ENCODE peak calls at places on chromosomes 11 and 22, in eight cellular contexts. One of them, this sample, is unnamed.
A peak's percentile ranks its signal among the peaks of the same experiment; 100 is the strongest.

GRCh38 chr11:121996574-121996973 is 119.4 kb downstream of the BLID start:
- DNase-seq in thyroid gland: no peak
- DNase-seq in body of pancreas: no peak
- DNase-seq in uterus: no peak
- DNase-seq in K562: no peak
- DNase-seq in transverse colon: no peak
- DNase-seq in adrenal gland: no peak
- DNase-seq in A549: no peak
- DNase-seq in this sample: no peak

GRCh38 chr22:38317237-38317994 is at the start of gene CSNK1E:
- DNase-seq in transverse colon: peak; percentile 86
- DNase-seq in adrenal gland: peak; percentile 86
- DNase-seq in body of pancreas: peak; percentile 85
- DNase-seq in A549: peak; percentile 44
- DNase-seq in thyroid gland: peak; percentile 82
- DNase-seq in K562: peak; percentile 84
- DNase-seq in uterus: peak; percentile 83
- DNase-seq in this sample: peak; percentile 86

GRCh38 chr11:76524919-76525318 is 80.1 kb downstream of the EMSY start:
- DNase-seq in thyroid gland: peak; percentile 69
- DNase-seq in uterus: peak; percentile 24
- DNase-seq in body of pancreas: peak; percentile 70
- DNase-seq in transverse colon: no peak
- DNase-seq in K562: no peak
- DNase-seq in A549: peak; percentile 16
- DNase-seq in adrenal gland: no peak
- DNase-seq in this sample: no peak

GRCh38 chr11:122248130-122248529 is 132.1 kb upstream of the BLID start:
- DNase-seq in adrenal gland: no peak
- DNase-seq in thyroid gland: peak; percentile 73
- DNase-seq in K562: no peak
- DNase-seq in body of pancreas: peak; percentile 88
- DNase-seq in A549: no peak
- DNase-seq in transverse colon: no peak
- DNase-seq in uterus: no peak
- DNase-seq in this sample: no peak

GRCh38 chr11:119697882-119698281 is 31.1 kb downstream of the NECTIN1 start:
- DNase-seq in uterus: no peak
- DNase-seq in K562: no peak
- DNase-seq in transverse colon: no peak
- DNase-seq in body of pancreas: no peak
- DNase-seq in thyroid gland: no peak
- DNase-seq in adrenal gland: no peak
- DNase-seq in A549: no peak
- DNase-seq in this sample: no peak

GRCh38 chr22:26330971-26331625 is 98.0 kb upstream of the ASPHD2 start:
- DNase-seq in transverse colon: peak; percentile 64
- DNase-seq in K562: peak; percentile 88
- DNase-seq in body of pancreas: peak; percentile 73
- DNase-seq in uterus: no peak
- DNase-seq in thyroid gland: peak; percentile 46
- DNase-seq in adrenal gland: peak; percentile 81
- DNase-seq in A549: peak; percentile 44
- DNase-seq in this sample: peak; percentile 38

GRCh38 chr11:100709233-100709999 is 22.3 kb downstream of the ARHGAP42 start:
- DNase-seq in transverse colon: no peak
- DNase-seq in A549: no peak
- DNase-seq in uterus: no peak
- DNase-seq in thyroid gland: no peak
- DNase-seq in adrenal gland: no peak
- DNase-seq in K562: peak; percentile 22
- DNase-seq in body of pancreas: no peak
- DNase-seq in this sample: no peak

GRCh38 chr22:21909871-21910270 is 42.4 kb upstream of the MAPK1 start:
- DNase-seq in A549: no peak
- DNase-seq in body of pancreas: no peak
- DNase-seq in adrenal gland: no peak
- DNase-seq in uterus: no peak
- DNase-seq in thyroid gland: no peak
- DNase-seq in transverse colon: no peak
- DNase-seq in K562: peak; percentile 46
- DNase-seq in this sample: no peak

GRCh38 chr11:34261095-34261494 is 96.7 kb downstream of the ABTB2 start:
- DNase-seq in K562: no peak
- DNase-seq in thyroid gland: no peak
- DNase-seq in transverse colon: no peak
- DNase-seq in body of pancreas: no peak
- DNase-seq in adrenal gland: no peak
- DNase-seq in uterus: no peak
- DNase-seq in A549: no peak
- DNase-seq in this sample: no peak

GRCh38 chr11:67571443-67571842 is 12.2 kb upstream of the GSTP1 start:
- DNase-seq in transverse colon: no peak
- DNase-seq in K562: no peak
- DNase-seq in thyroid gland: no peak
- DNase-seq in A549: no peak
- DNase-seq in uterus: no peak
- DNase-seq in body of pancreas: no peak
- DNase-seq in adrenal gland: no peak
- DNase-seq in this sample: no peak

GRCh38 chr11:44269369-44270351 is 40.3 kb downstream of the ALX4 start:
- DNase-seq in uterus: peak; percentile 63
- DNase-seq in A549: no peak
- DNase-seq in body of pancreas: no peak
- DNase-seq in K562: peak; percentile 93
- DNase-seq in adrenal gland: no peak
- DNase-seq in transverse colon: no peak
- DNase-seq in thyroid gland: no peak
- DNase-seq in this sample: peak; percentile 37
- H3K4me3 ChIP-seq in uterus: peak overlapping the region; percentile 7
- H3K4me3 ChIP-seq in A549: no peak overlapping the region
- H3K4me3 ChIP-seq in body of pancreas: no peak overlapping the region
- H3K4me3 ChIP-seq in K562: peak overlapping the region; percentile 11
- H3K4me3 ChIP-seq in adrenal gland: no peak overlapping the region
- H3K4me3 ChIP-seq in transverse colon: no peak overlapping the region
- H3K4me3 ChIP-seq in thyroid gland: no peak overlapping the region
- H3K4me3 ChIP-seq in this sample: no peak overlapping the region

GRCh38 chr22:49676783-49677494 is 150.7 kb downstream of the BRD1 start:
- DNase-seq in body of pancreas: no peak
- DNase-seq in adrenal gland: no peak
- DNase-seq in A549: no peak
- DNase-seq in transverse colon: no peak
- DNase-seq in thyroid gland: no peak
- DNase-seq in uterus: peak; percentile 4
- DNase-seq in K562: no peak
- DNase-seq in this sample: peak; percentile 40

GRCh38 chr22:49678842-49679170 is 148.9 kb downstream of the BRD1 start:
- DNase-seq in body of pancreas: no peak
- DNase-seq in adrenal gland: no peak
- DNase-seq in transverse colon: no peak
- DNase-seq in A549: no peak
- DNase-seq in uterus: peak; percentile 6
- DNase-seq in thyroid gland: no peak
- DNase-seq in K562: no peak
- DNase-seq in this sample: no peak

GRCh38 chr22:49676230-49676629 is 151.4 kb downstream of the BRD1 start:
- DNase-seq in transverse colon: no peak
- DNase-seq in body of pancreas: no peak
- DNase-seq in K562: no peak
- DNase-seq in uterus: no peak
- DNase-seq in adrenal gland: no peak
- DNase-seq in thyroid gland: no peak
- DNase-seq in A549: no peak
- DNase-seq in this sample: no peak

GRCh38 chr22:49677495-49677889 is 150.2 kb downstream of the BRD1 start:
- DNase-seq in body of pancreas: no peak
- DNase-seq in K562: no peak
- DNase-seq in A549: no peak
- DNase-seq in adrenal gland: no peak
- DNase-seq in thyroid gland: no peak
- DNase-seq in uterus: peak; percentile 6
- DNase-seq in transverse colon: no peak
- DNase-seq in this sample: no peak

GRCh38 chr22:49678137-49678841 is 149.4 kb downstream of the BRD1 start:
- DNase-seq in K562: no peak
- DNase-seq in A549: no peak
- DNase-seq in body of pancreas: no peak
- DNase-seq in adrenal gland: no peak
- DNase-seq in transverse colon: no peak
- DNase-seq in uterus: no peak
- DNase-seq in thyroid gland: no peak
- DNase-seq in this sample: no peak
- TF ChIP-seq POLR2A in K562: no peak
- TF ChIP-seq POLR2A in A549: no peak
- TF ChIP-seq POLR2A in body of pancreas: no peak
- TF ChIP-seq POLR2A in adrenal gland: no peak
- TF ChIP-seq POLR2A in transverse colon: no peak
- TF ChIP-seq POLR2A in uterus: no peak
- TF ChIP-seq POLR2A in thyroid gland: no peak
- TF ChIP-seq POLR2A in this sample: no peak

GRCh38 chr22:36349726-36350125 is 38.0 kb downstream of the MYH9 start:
- DNase-seq in K562: no peak
- DNase-seq in A549: no peak
- DNase-seq in body of pancreas: no peak
- DNase-seq in adrenal gland: no peak
- DNase-seq in uterus: no peak
- DNase-seq in transverse colon: no peak
- DNase-seq in thyroid gland: no peak
- DNase-seq in this sample: no peak

GRCh38 chr22:36351921-36352774 is 35.6 kb downstream of the MYH9 start:
- DNase-seq in A549: peak; percentile 59
- DNase-seq in body of pancreas: no peak
- DNase-seq in thyroid gland: peak; percentile 39
- DNase-seq in adrenal gland: no peak
- DNase-seq in transverse colon: no peak
- DNase-seq in uterus: no peak
- DNase-seq in K562: no peak
- DNase-seq in this sample: no peak

GRCh38 chr22:36350751-36351594 is 36.8 kb downstream of the MYH9 start:
- DNase-seq in K562: no peak
- DNase-seq in uterus: no peak
- DNase-seq in body of pancreas: peak; percentile 68
- DNase-seq in A549: peak; percentile 79
- DNase-seq in transverse colon: no peak
- DNase-seq in adrenal gland: peak; percentile 72
- DNase-seq in thyroid gland: peak; percentile 45
- DNase-seq in this sample: no peak

GRCh38 chr22:36347094-36347493 is 40.7 kb downstream of the MYH9 start:
- DNase-seq in adrenal gland: no peak
- DNase-seq in A549: no peak
- DNase-seq in thyroid gland: peak; percentile 37
- DNase-seq in transverse colon: no peak
- DNase-seq in uterus: no peak
- DNase-seq in body of pancreas: no peak
- DNase-seq in K562: no peak
- DNase-seq in this sample: no peak

DNA sequence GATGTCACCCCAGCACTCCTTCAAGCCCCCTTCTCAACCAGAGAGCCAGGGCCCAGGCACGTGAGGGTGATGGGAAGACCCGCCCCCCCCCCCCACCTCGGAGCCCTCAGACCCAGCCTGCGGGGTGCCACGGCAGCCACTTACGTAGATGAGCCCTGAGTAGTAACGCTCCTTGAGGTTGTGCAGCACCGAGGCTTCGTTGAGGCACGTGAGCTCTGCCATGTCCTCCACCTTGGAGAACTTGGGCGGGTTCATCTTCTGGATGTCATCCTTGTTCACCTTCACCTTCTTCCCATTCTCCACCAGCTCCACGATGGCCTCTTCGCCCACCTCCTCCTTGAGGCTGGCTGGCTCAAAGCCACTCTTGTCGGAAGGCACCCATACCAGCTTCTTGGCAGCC is 39.0 kb downstream of the MYH9 start:
- DNase-seq in A549: no peak
- DNase-seq in adrenal gland: no peak
- DNase-seq in K562: no peak
- DNase-seq in body of pancreas: no peak
- DNase-seq in transverse colon: no peak
- DNase-seq in uterus: no peak
- DNase-seq in thyroid gland: no peak
- DNase-seq in this sample: no peak
- H3K4me1 ChIP-seq in A549: peaks cover 78% of the 10 kb centered on the region
- H3K4me1 ChIP-seq in adrenal gland: peaks cover 44% of the 10 kb centered on the region
- H3K4me1 ChIP-seq in K562: peaks cover 21% of the 10 kb centered on the region
- H3K4me1 ChIP-seq in body of pancreas: peaks cover 89% of the 10 kb centered on the region
- H3K4me1 ChIP-seq in transverse colon: peaks cover 76% of the 10 kb centered on the region
- H3K4me1 ChIP-seq in uterus: peaks cover 4% of the 10 kb centered on the region
- H3K4me1 ChIP-seq in thyroid gland: peaks cover 65% of the 10 kb centered on the region
- H3K4me1 ChIP-seq in this sample: peaks cover 91% of the 10 kb centered on the region

GRCh38 chr11:12008790-12009616 is 577 bp upstream of the DKK3 start:
- DNase-seq in K562: peak; percentile 94
- DNase-seq in A549: peak; percentile 38
- DNase-seq in transverse colon: peak; percentile 14
- DNase-seq in body of pancreas: peak; percentile 22
- DNase-seq in uterus: peak; percentile 54
- DNase-seq in thyroid gland: peak; percentile 12
- DNase-seq in adrenal gland: peak; percentile 68
- DNase-seq in this sample: no peak

GRCh38 chr11:12009617-12010321 is 1.3 kb upstream of the DKK3 start:
- DNase-seq in A549: peak; percentile 11
- DNase-seq in K562: no peak
- DNase-seq in body of pancreas: no peak
- DNase-seq in transverse colon: no peak
- DNase-seq in thyroid gland: no peak
- DNase-seq in adrenal gland: no peak
- DNase-seq in uterus: no peak
- DNase-seq in this sample: no peak

GRCh38 chr11:12006552-12007229 is 1.7 kb downstream of the DKK3 start:
- DNase-seq in A549: no peak
- DNase-seq in transverse colon: no peak
- DNase-seq in body of pancreas: no peak
- DNase-seq in uterus: no peak
- DNase-seq in thyroid gland: no peak
- DNase-seq in K562: no peak
- DNase-seq in adrenal gland: no peak
- DNase-seq in this sample: no peak

GRCh38 chr11:12007230-12007593 is 1.2 kb downstream of the DKK3 start:
- DNase-seq in body of pancreas: no peak
- DNase-seq in transverse colon: no peak
- DNase-seq in K562: no peak
- DNase-seq in adrenal gland: no peak
- DNase-seq in uterus: no peak
- DNase-seq in thyroid gland: no peak
- DNase-seq in A549: no peak
- DNase-seq in this sample: no peak

GRCh38 chr11:12007769-12008737 is at the start of gene DKK3:
- DNase-seq in uterus: no peak
- DNase-seq in K562: no peak
- DNase-seq in transverse colon: no peak
- DNase-seq in thyroid gland: no peak
- DNase-seq in adrenal gland: no peak
- DNase-seq in A549: no peak
- DNase-seq in body of pancreas: no peak
- DNase-seq in this sample: no peak
- H3K4me3 ChIP-seq in uterus: peak within 1 kb of the TSS; percentile 76
- H3K4me3 ChIP-seq in K562: no peak within 1 kb of the TSS
- H3K4me3 ChIP-seq in transverse colon: peak within 1 kb of the TSS; percentile 45
- H3K4me3 ChIP-seq in thyroid gland: peak within 1 kb of the TSS; percentile 38
- H3K4me3 ChIP-seq in adrenal gland: no peak within 1 kb of the TSS
- H3K4me3 ChIP-seq in A549: peak within 1 kb of the TSS; percentile 77
- H3K4me3 ChIP-seq in body of pancreas: no peak within 1 kb of the TSS
- H3K4me3 ChIP-seq in this sample: peak within 1 kb of the TSS; percentile 4